ENCODE peak calls at places on chromosomes 4 and X, in ten cellular contexts. N, L, Q, H, C, Y, D, U, T and O are unnamed samples.

GRCh38 chrX:56766554-56767412 is 37.7 kb downstream of the NBDY start:
- DNase-seq in N (peak; percentile 36), L (no peak), Q (no peak), H (no peak), C (no peak), Y (no peak), D (peak; percentile 50), U (peak; percentile 19), T (no peak), O (no peak)

GRCh38 chrX:100449696-100450606 is 39.9 kb upstream of the PCDH19 start:
- DNase-seq in N (no peak), L (peak; percentile 48), Q (no peak), H (no peak), C (no peak), Y (no peak), D (peak; percentile 26), U (no peak), T (no peak), O (no peak)

GRCh38 chr4:156663663-156664062 is 307.9 kb downstream of the PDGFC start:
- DNase-seq in N (no peak), L (no peak), Q (no peak), H (no peak), C (no peak), Y (no peak), D (no peak), U (no peak), T (no peak), O (no peak)

GRCh38 chrX:109440475-109440874 is 41.4 kb downstream of the GUCY2F start:
- DNase-seq in N (no peak), L (no peak), Q (no peak), H (no peak), C (no peak), Y (no peak), D (no peak), U (no peak), T (no peak), O (no peak)

GRCh38 chrX:117376460-117376859 is 740.1 kb downstream of the KLHL13 start:
- DNase-seq in N (no peak), L (no peak), Q (no peak), H (no peak), C (peak; percentile 42), Y (no peak), D (no peak), U (no peak), T (peak; percentile 12), O (no peak)

GRCh38 chr4:123443401-123444297 is 47.1 kb downstream of the SPRY1 start:
- DNase-seq in N (peak; percentile 48), L (no peak), Q (peak; percentile 2), H (peak; percentile 20), C (no peak), Y (no peak), D (peak; percentile 18), U (peak; percentile 20), T (no peak), O (no peak)

GRCh38 chr4:180449395-180449956 is 1793.7 kb upstream of the TENM3 start:
- DNase-seq in N (no peak), L (no peak), Q (peak; percentile 37), H (no peak), C (peak; percentile 25), Y (peak; percentile 18), D (no peak), U (peak; percentile 53), T (peak; percentile 66), O (no peak)

GRCh38 chrX:103309860-103310591 is 764 bp downstream of the BEX2 start:
- DNase-seq in N (peak; percentile 1), L (no peak), Q (no peak), H (peak; percentile 2), C (no peak), Y (peak; percentile 7), D (no peak), U (peak; percentile 56), T (no peak), O (no peak)

GRCh38 chrX:71302461-71303213 is 1.1 kb downstream of the ITGB1BP2 start:
- DNase-seq in N (no peak), L (no peak), Q (no peak), H (no peak), C (no peak), Y (no peak), D (peak; percentile 17), U (no peak), T (no peak), O (no peak)

GRCh38 chrX:23008431-23009099 is 8.8 kb downstream of the DDX53 start:
- DNase-seq in N (no peak), L (no peak), Q (peak; percentile 4), H (no peak), C (no peak), Y (no peak), D (peak; percentile 41), U (peak; percentile 20), T (peak; percentile 6), O (no peak)

GRCh38 chr4:149676076-149676475 is 139.6 kb downstream of the IQCM start:
- DNase-seq in N (no peak), L (no peak), Q (no peak), H (no peak), C (no peak), Y (no peak), D (no peak), U (no peak), T (no peak), O (no peak)

GRCh38 chrX:129773649-129774458 is 5.9 kb upstream of the SASH3 start:
- DNase-seq in N (peak; percentile 42), L (no peak), Q (peak; percentile 21), H (peak; percentile 20), C (no peak), Y (no peak), D (no peak), U (no peak), T (no peak), O (no peak)

GRCh38 chr4:6694177-6694901 is 661 bp downstream of the S100P start:
- DNase-seq in N (peak; percentile 38), L (no peak), Q (no peak), H (no peak), C (no peak), Y (no peak), D (no peak), U (peak; percentile 39), T (no peak), O (no peak)

GRCh38 chrX:41890026-41890423 is 33.3 kb downstream of the CASK start:
- DNase-seq in N (no peak), L (no peak), Q (no peak), H (no peak), C (no peak), Y (no peak), D (no peak), U (no peak), T (no peak), O (no peak)

GRCh38 chr4:145936142-145937020 is 2.2 kb downstream of the ZNF827 start:
- DNase-seq in N (peak; percentile 75), L (peak; percentile 78), Q (peak; percentile 67), H (peak; percentile 62), C (peak; percentile 53), Y (peak; percentile 48), D (peak; percentile 66), U (peak; percentile 91), T (no peak), O (peak; percentile 57)

GRCh38 chrX:72258174-72258573 is 18.9 kb downstream of the RPS4X start:
- DNase-seq in N (no peak), L (no peak), Q (no peak), H (no peak), C (peak; percentile 19), Y (no peak), D (peak; percentile 87), U (peak; percentile 52), T (no peak), O (no peak)